ENCODE peak calls at places on chromosomes 1 and 21, in nine cellular contexts. I is AG10803, Z is fibroblast of pulmonary artery, F is chondrocyte, J is breast epithelium, P is ascending aorta, M is AG04449, N is GM23338, X is AG09319. O is an unnamed sample.

GRCh38 chr1:28510350-28511223 is 4.7 kb downstream of the RCC1 start:
- DNase-seq in M (no peak), N (peak), I (peak), J (no peak), Z (no peak), F (no peak), P (no peak), X (no peak), O (no peak)

GRCh38 chr21:15755125-15755524 is 25.3 kb downstream of the USP25 start:
- DNase-seq in P (no peak), Z (no peak), N (no peak), F (no peak), X (no peak), J (no peak), I (no peak), M (no peak), O (no peak)

GRCh38 chr1:207981976-207982375 is 71.1 kb upstream of the CD34 start:
- DNase-seq in Z (no peak), M (no peak), I (no peak), N (peak), F (no peak), X (no peak), J (no peak), P (no peak), O (no peak)

GRCh38 chr1:13667696-13668095 is 32.3 kb upstream of the PRDM2 start:
- DNase-seq in X (no peak), I (no peak), Z (no peak), F (no peak), M (no peak), N (no peak), P (no peak), J (no peak), O (no peak)

GRCh38 chr1:186802388-186802787 is 26.4 kb upstream of the PLA2G4A start:
- DNase-seq in N (no peak), Z (no peak), M (no peak), J (no peak), F (no peak), I (no peak), X (no peak), P (no peak), O (no peak)

GRCh38 chr1:56413671-56414199 is 165.6 kb downstream of the PLPP3 start:
- DNase-seq in J (no peak), P (no peak), Z (no peak), X (no peak), M (no peak), F (no peak), N (no peak), I (no peak), O (no peak)

GRCh38 chr1:107949467-107950253 is 15.3 kb downstream of the VAV3 start:
- DNase-seq in Z (no peak), I (no peak), N (no peak), X (no peak), P (no peak), F (no peak), M (no peak), J (no peak), O (no peak)

GRCh38 chr1:185367218-185367617 is 50.2 kb upstream of the IVNS1ABP start:
- DNase-seq in X (no peak), F (no peak), P (no peak), I (no peak), Z (no peak), M (no peak), N (no peak), J (no peak), O (no peak)

GRCh38 chr1:154772611-154773515 is 97.2 kb downstream of the KCNN3 start:
- DNase-seq in P (peak), M (no peak), F (no peak), N (peak), Z (no peak), I (no peak), J (no peak), X (no peak), O (no peak)

GRCh38 chr1:44631647-44632510 is 42.4 kb downstream of the TMEM53 start:
- DNase-seq in P (peak), N (peak), I (peak), Z (peak), J (peak), M (no peak), X (peak), F (peak), O (peak)

GRCh38 chr1:217333939-217334338 is 297.0 kb downstream of the GPATCH2 start:
- DNase-seq in J (no peak), Z (peak), N (peak), F (no peak), M (no peak), X (no peak), P (no peak), I (peak), O (no peak)

GRCh38 chr1:199794105-199794863 is 233.2 kb upstream of the NR5A2 start:
- DNase-seq in Z (peak), N (no peak), I (no peak), P (no peak), X (no peak), M (no peak), F (no peak), J (no peak), O (no peak)

GRCh38 chr1:114024049-114024448 is 44.8 kb downstream of the OLFML3 start:
- DNase-seq in I (no peak), X (no peak), M (no peak), P (no peak), Z (no peak), N (peak), J (no peak), F (no peak), O (no peak)

GRCh38 chr1:169495050-169495740 is 9.5 kb upstream of the SLC19A2 start:
- DNase-seq in P (no peak), X (no peak), F (no peak), M (no peak), Z (no peak), N (no peak), J (no peak), I (no peak), O (no peak)

GRCh38 chr21:46078984-46079356 is 18.9 kb upstream of the COL6A2 start:
- DNase-seq in N (no peak), J (peak), P (peak), I (peak), Z (no peak), F (no peak), X (no peak), M (no peak), O (no peak)

GRCh38 chr1:16976966-16977365 is 3.5 kb downstream of the MFAP2 start:
- DNase-seq in X (no peak), F (no peak), M (no peak), J (no peak), Z (no peak), P (no peak), I (no peak), N (no peak), O (no peak)

GRCh38 chr21:36433011-36433709 is 46.8 kb downstream of the CLDN14 start:
- DNase-seq in Z (no peak), J (no peak), P (no peak), I (no peak), M (no peak), X (no peak), N (no peak), F (peak), O (no peak)

GRCh38 chr1:231606712-231607111 is 19.9 kb upstream of the DISC1 start:
- DNase-seq in I (peak), P (no peak), X (no peak), Z (no peak), F (no peak), J (no peak), N (peak), M (no peak), O (no peak)

GRCh38 chr1:60573726-60574409 is 500.3 kb upstream of the C1orf87 start:
- DNase-seq in X (peak), I (peak), N (no peak), M (no peak), P (peak), J (no peak), F (peak), Z (peak), O (no peak)

GRCh38 chr1:108747128-108747827 is 804 bp downstream of the STXBP3 start:
- DNase-seq in X (peak), Z (peak), F (no peak), P (peak), I (peak), N (peak), M (peak), J (peak), O (peak)

GRCh38 chr21:39715804-39716397 is 29.1 kb upstream of the IGSF5 start:
- DNase-seq in J (peak), X (peak), Z (peak), F (no peak), N (peak), P (peak), I (peak), M (no peak), O (no peak)

GRCh38 chr1:16375521-16376359 is 8.7 kb downstream of the SZRD1 start:
- DNase-seq in N (no peak), X (no peak), I (peak), M (no peak), F (no peak), Z (peak), J (no peak), P (no peak), O (no peak)

GRCh38 chr1:26412180-26412840 is 1.7 kb downstream of the LIN28A start:
- DNase-seq in N (peak), P (no peak), F (no peak), M (no peak), X (no peak), I (no peak), J (no peak), Z (no peak), O (no peak)

GRCh38 chr1:178031856-178032320 is 62.0 kb upstream of the RASAL2 start:
- DNase-seq in J (peak), F (no peak), P (peak), X (peak), M (peak), I (peak), Z (peak), N (peak), O (peak)

GRCh38 chr1:243549108-243549507 is 293.3 kb downstream of the SDCCAG8 start:
- DNase-seq in J (no peak), N (no peak), X (no peak), M (no peak), F (no peak), Z (peak), P (no peak), I (peak), O (no peak)

GRCh38 chr1:37811027-37811655 is 3.1 kb upstream of the YRDC start:
- DNase-seq in J (peak), M (no peak), N (peak), P (peak), I (peak), X (no peak), Z (peak), F (no peak), O (peak)

GRCh38 chr21:20443558-20444155 is 554.6 kb upstream of the NCAM2 start:
- DNase-seq in M (no peak), F (no peak), I (no peak), P (no peak), J (no peak), N (peak), X (no peak), Z (no peak), O (no peak)

GRCh38 chr1:182614796-182615451 is 10.7 kb upstream of the RGS16 start:
- DNase-seq in I (peak), J (peak), P (peak), X (peak), N (peak), M (no peak), Z (peak), F (no peak), O (peak)

GRCh38 chr1:27555700-27556424 is 48.1 kb downstream of the AHDC1 start:
- DNase-seq in M (no peak), N (no peak), Z (peak), X (no peak), F (no peak), P (no peak), J (no peak), I (peak), O (peak)

DNA sequence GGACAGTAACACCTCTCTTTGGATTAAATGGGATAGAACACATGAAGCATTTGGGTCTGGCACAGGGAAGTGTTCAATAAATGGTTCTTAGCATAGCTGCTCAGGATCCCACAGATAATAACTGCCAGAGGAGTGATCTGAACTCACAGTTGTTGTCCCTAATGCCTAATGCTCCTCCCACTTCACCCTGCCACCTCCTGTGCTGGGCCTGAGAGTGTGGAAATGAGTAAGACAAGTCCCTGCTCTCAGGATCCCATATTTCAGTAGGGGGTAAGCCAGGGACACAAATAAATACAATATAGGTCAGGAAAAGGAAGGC is 19.9 kb upstream of the FOXO6 start:
- DNase-seq in F (peak), J (no peak), I (no peak), Z (no peak), X (no peak), P (peak), N (no peak), M (no peak), O (no peak)
- TF ChIP-seq CTCF in F (no peak), J (no peak), I (no peak), Z (no peak), X (no peak), P (no peak), N (no peak), M (no peak), O (no peak)

GRCh38 chr1:69016468-69016867 is 519.6 kb upstream of the DEPDC1 start:
- DNase-seq in J (no peak), I (no peak), X (no peak), M (no peak), N (no peak), P (no peak), Z (no peak), F (no peak), O (no peak)
- TF ChIP-seq CTCF in J (no peak), I (no peak), X (peak), M (no peak), N (peak), P (no peak), Z (no peak), F (peak), O (no peak)

GRCh38 chr21:38236232-38236631 is 20.6 kb upstream of the KCNJ15 start:
- DNase-seq in N (peak), X (no peak), F (no peak), Z (no peak), M (no peak), J (no peak), P (no peak), I (peak), O (no peak)
- TF ChIP-seq CTCF in N (peak), X (no peak), F (peak), Z (peak), M (peak), J (no peak), P (no peak), I (peak), O (no peak)

DNA sequence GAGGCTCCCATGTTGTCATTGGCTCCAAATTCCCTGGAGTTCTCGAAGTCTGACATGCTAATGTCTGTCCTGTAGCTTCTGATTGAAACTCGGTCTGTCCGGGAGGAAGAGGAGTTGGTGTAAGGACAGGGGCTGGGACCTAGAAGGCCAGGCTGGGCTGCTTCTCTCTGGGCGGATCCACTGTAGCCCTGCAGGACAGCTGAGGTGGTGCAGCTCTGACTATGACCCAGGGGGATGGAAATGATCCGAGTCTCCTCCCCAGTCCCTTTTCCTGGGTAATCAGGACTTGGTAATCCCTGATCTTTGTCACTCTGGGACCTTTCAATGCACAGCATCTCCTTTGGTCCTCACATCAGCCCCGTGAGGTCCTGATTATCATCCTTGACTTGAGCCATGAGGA is 10.0 kb upstream of the FCMR start:
- DNase-seq in X (no peak), Z (no peak), N (peak), I (no peak), P (no peak), J (no peak), M (no peak), F (no peak), O (no peak)
- TF ChIP-seq CTCF in X (no peak), Z (peak), N (peak), I (no peak), P (no peak), J (no peak), M (no peak), F (peak), O (no peak)